ENCODE peak calls at places on chromosomes 12 and 14, in ten cellular contexts. K is activated naive CD4-positive, alpha-beta T cell; S is anterior cingulate cortex; T is astrocyte of the hippocampus; D is sciatic nerve; M is NCI-H2081; O is C1 segment of cervical spinal cord; E is RPMI7951; Y is activated CD4-positive, CD25-positive, alpha-beta regulatory T cell; C is PC-3. U is an unnamed sample.

GRCh38 chr12:104121001-104121400 is 17.0 kb downstream of the NFYB start:
- DNase-seq in S (no peak), E (peak), D (no peak), M (no peak), C (peak), T (peak), O (no peak), Y (no peak), K (no peak), U (no peak)

GRCh38 chr14:63205850-63206249 is 1.6 kb downstream of the RHOJ start:
- DNase-seq in S (no peak), C (no peak), O (no peak), K (no peak), E (no peak), M (peak), Y (no peak), D (no peak), T (peak), U (no peak)

GRCh38 chr14:91115986-91116385 is 2.1 kb downstream of the DGLUCY start:
- DNase-seq in D (no peak), K (no peak), Y (no peak), O (no peak), E (peak), C (peak), M (no peak), S (no peak), T (peak), U (no peak)

GRCh38 chr12:49647827-49648721 is 24.7 kb downstream of the PRPF40B start:
- DNase-seq in K (no peak), O (no peak), S (no peak), E (no peak), M (no peak), Y (no peak), D (no peak), C (no peak), T (no peak), U (no peak)

GRCh38 chr14:71597289-71597920 is 334.8 kb upstream of the RGS6 start:
- DNase-seq in D (no peak), Y (no peak), C (no peak), S (no peak), T (no peak), E (no peak), M (no peak), O (no peak), K (no peak), U (no peak)

GRCh38 chr12:114123108-114123507 is 157.0 kb upstream of the RBM19 start:
- DNase-seq in M (no peak), E (no peak), S (no peak), C (no peak), Y (no peak), O (no peak), K (no peak), D (no peak), T (no peak), U (no peak)

GRCh38 chr12:92030618-92031017 is 115.0 kb downstream of the BTG1 start:
- DNase-seq in Y (peak), K (peak), M (no peak), E (no peak), T (peak), C (no peak), O (no peak), S (no peak), D (no peak), U (peak)

GRCh38 chr14:20612403-20612802 is 21.2 kb upstream of the RNASE12 start:
- DNase-seq in D (no peak), E (no peak), M (no peak), C (no peak), K (no peak), T (no peak), S (no peak), Y (no peak), O (no peak), U (no peak)

GRCh38 chr12:47797432-47797831 is 22.3 kb downstream of the HDAC7 start:
- DNase-seq in O (peak), S (peak), E (no peak), T (no peak), D (peak), Y (no peak), C (peak), K (peak), M (peak), U (no peak)

GRCh38 chr14:28673056-28673455 is 93.5 kb upstream of the FOXG1 start:
- DNase-seq in K (no peak), T (peak), C (peak), D (no peak), Y (no peak), E (no peak), O (no peak), S (no peak), M (no peak), U (no peak)

GRCh38 chr12:131912526-131913274 is 16.4 kb upstream of the PUS1 start:
- DNase-seq in C (peak), E (peak), K (no peak), S (peak), M (peak), O (peak), D (peak), T (peak), Y (no peak), U (no peak)

GRCh38 chr14:50053935-50054334 is 62.4 kb downstream of the VCPKMT start:
- DNase-seq in Y (no peak), S (no peak), K (no peak), M (no peak), T (no peak), E (no peak), O (no peak), C (no peak), D (no peak), U (no peak)

GRCh38 chr12:20631711-20632110 is 63.4 kb upstream of the SLCO1C1 start:
- DNase-seq in Y (no peak), M (no peak), S (no peak), T (peak), D (no peak), K (no peak), E (no peak), O (no peak), C (no peak), U (no peak)

GRCh38 chr12:70178038-70178437 is 65.2 kb upstream of the CNOT2 start:
- DNase-seq in D (no peak), S (peak), E (no peak), K (no peak), C (no peak), M (no peak), O (peak), T (no peak), Y (no peak), U (no peak)

GRCh38 chr12:78636253-78636855 is 228.2 kb upstream of the SYT1 start:
- DNase-seq in Y (no peak), S (no peak), K (no peak), M (no peak), D (no peak), T (no peak), C (no peak), O (no peak), E (no peak), U (no peak)

GRCh38 chr12:5909560-5909959 is 35.5 kb downstream of the ANO2 start:
- DNase-seq in E (no peak), K (no peak), S (no peak), M (no peak), C (no peak), O (no peak), Y (no peak), D (no peak), T (no peak), U (no peak)

GRCh38 chr12:117408161-117408791 is 46.9 kb upstream of the NOS1 start:
- DNase-seq in M (peak), C (peak), T (peak), E (peak), Y (no peak), O (peak), S (peak), D (no peak), K (no peak), U (no peak)

GRCh38 chr12:6376079-6376941 is 947 bp upstream of the SCNN1A start:
- DNase-seq in E (peak), C (no peak), Y (no peak), K (no peak), T (peak), O (no peak), S (no peak), M (no peak), D (peak), U (peak)

GRCh38 chr12:76346798-76347420 is 1.3 kb downstream of the BBS10 start:
- DNase-seq in D (no peak), M (peak), Y (no peak), O (peak), S (peak), E (peak), K (no peak), C (peak), T (peak), U (peak)

GRCh38 chr12:120234643-120235368 is 30.7 kb downstream of the PXN start:
- DNase-seq in D (peak), Y (no peak), S (peak), C (peak), E (peak), M (peak), K (no peak), O (peak), T (peak), U (peak)

GRCh38 chr12:116955382-116956021 is 44.8 kb downstream of the FBXW8 start:
- DNase-seq in Y (no peak), C (peak), K (no peak), M (no peak), O (no peak), D (no peak), S (no peak), E (no peak), T (peak), U (peak)

GRCh38 chr14:95261616-95262510 is 57.8 kb downstream of the CLMN start:
- DNase-seq in S (no peak), O (no peak), Y (no peak), M (no peak), T (peak), E (no peak), C (peak), D (no peak), K (no peak), U (no peak)

GRCh38 chr12:89664441-89664840 is 44.2 kb downstream of the ATP2B1 start:
- DNase-seq in S (no peak), Y (no peak), O (no peak), T (no peak), D (no peak), M (no peak), K (no peak), E (no peak), C (no peak), U (no peak)

GRCh38 chr14:73237786-73238261 is 518 bp downstream of the PAPLN start:
- DNase-seq in Y (no peak), D (no peak), T (peak), K (no peak), O (no peak), E (no peak), S (no peak), M (no peak), C (no peak), U (no peak)

GRCh38 chr12:89470741-89471504 is 53.7 kb downstream of the GALNT4 start:
- DNase-seq in D (no peak), T (peak), O (no peak), M (peak), Y (no peak), E (peak), K (no peak), S (no peak), C (peak), U (no peak)

GRCh38 chr12:12734054-12734453 is 16.9 kb downstream of the CDKN1B start:
- DNase-seq in T (no peak), S (no peak), M (no peak), D (no peak), C (no peak), E (peak), Y (no peak), O (no peak), K (no peak), U (no peak)

GRCh38 chr14:50395448-50395847 is 1.2 kb downstream of the CDKL1 start:
- DNase-seq in O (no peak), C (peak), E (no peak), M (no peak), Y (no peak), K (no peak), T (no peak), S (peak), D (no peak), U (no peak)

GRCh38 chr14:63901434-63902085 is 48.8 kb downstream of the SYNE2 start:
- DNase-seq in C (no peak), M (no peak), K (no peak), O (no peak), Y (no peak), E (peak), T (peak), D (no peak), S (no peak), U (no peak)

GRCh38 chr12:56014205-56014604 is 6.6 kb upstream of the IKZF4 start:
- DNase-seq in D (no peak), E (no peak), T (peak), O (no peak), M (peak), K (no peak), S (no peak), C (peak), Y (no peak), U (no peak)

GRCh38 chr14:60485600-60486251 is at the start of gene C14orf39:
- DNase-seq in S (no peak), M (no peak), T (peak), K (no peak), O (no peak), C (peak), E (peak), Y (no peak), D (peak), U (peak)

GRCh38 chr14:36398463-36399291 is 78.2 kb upstream of the MBIP start:
- DNase-seq in T (no peak), C (no peak), O (no peak), E (no peak), K (no peak), S (no peak), D (no peak), Y (no peak), M (no peak), U (no peak)

GRCh38 chr12:28026701-28027100 is 54.2 kb upstream of the PTHLH start:
- DNase-seq in O (no peak), T (no peak), D (no peak), C (peak), K (no peak), Y (no peak), S (no peak), M (no peak), E (peak), U (no peak)

GRCh38 chr14:23725980-23726746 is 90.0 kb downstream of the DHRS2 start:
- DNase-seq in S (no peak), K (no peak), Y (no peak), E (peak), O (no peak), M (no peak), C (peak), T (no peak), D (no peak), U (no peak)

GRCh38 chr14:90732142-90732541 is 84.1 kb downstream of the TTC7B start:
- DNase-seq in D (no peak), M (no peak), K (no peak), C (no peak), E (no peak), S (no peak), Y (no peak), O (no peak), T (no peak), U (no peak)